ENCODE peak calls at places on chromosomes 16 and 17, in six cellular contexts. M, Q, U, H, B and G are unnamed samples.
A peak's percentile ranks its signal among the peaks of the same experiment; 100 is the strongest.

GRCh38 chr16:81251871-81252270 is 13.4 kb downstream of the BCO1 start:
- DNase-seq in M (no peak), Q (peak; percentile 90), U (peak; percentile 77), H (no peak), B (no peak), G (no peak)

GRCh38 chr17:82228278-82228841 is 482 bp upstream of the SLC16A3 start:
- DNase-seq in M (no peak), Q (no peak), U (no peak), H (peak; percentile 72), B (peak; percentile 48), G (peak; percentile 50)

GRCh38 chr17:50935201-50936124 is 69.3 kb upstream of the TOB1 start:
- DNase-seq in M (peak; percentile 98), Q (no peak), U (peak; percentile 30), H (peak; percentile 94), B (no peak), G (no peak)

GRCh38 chr17:888998-889401 is 90.6 kb downstream of the NXN start:
- DNase-seq in M (no peak), Q (no peak), U (no peak), H (no peak), B (no peak), G (no peak)

GRCh38 chr17:31388770-31389672 is 2.5 kb upstream of the RAB11FIP4 start:
- DNase-seq in M (no peak), Q (peak; percentile 55), U (peak; percentile 16), H (peak; percentile 26), B (peak; percentile 13), G (peak; percentile 69)

GRCh38 chr17:11391134-11391533 is 150.1 kb downstream of the SHISA6 start:
- DNase-seq in M (no peak), Q (no peak), U (no peak), H (no peak), B (no peak), G (no peak)

GRCh38 chr17:16085066-16085699 is 85.6 kb downstream of the TTC19 start:
- DNase-seq in M (no peak), Q (no peak), U (peak; percentile 79), H (no peak), B (no peak), G (no peak)

GRCh38 chr17:35730400-35731005 is 936 bp upstream of the RASL10B start:
- DNase-seq in M (no peak), Q (no peak), U (no peak), H (no peak), B (no peak), G (no peak)

GRCh38 chr17:72687941-72688340 is 404.5 kb downstream of the SLC39A11 start:
- DNase-seq in M (no peak), Q (peak; percentile 78), U (no peak), H (no peak), B (no peak), G (no peak)

GRCh38 chr16:46650224-46650623 is 29.0 kb upstream of the SHCBP1 start:
- DNase-seq in M (no peak), Q (no peak), U (peak; percentile 48), H (no peak), B (no peak), G (no peak)

GRCh38 chr17:67557921-67558320 is 159.8 kb upstream of the NOL11 start:
- DNase-seq in M (no peak), Q (no peak), U (no peak), H (no peak), B (no peak), G (no peak)

GRCh38 chr16:67544329-67544841 is 15.8 kb downstream of the RIPOR1 start:
- DNase-seq in M (no peak), Q (no peak), U (no peak), H (no peak), B (no peak), G (no peak)

GRCh38 chr17:33686171-33686570 is 393.1 kb upstream of the ASIC2 start:
- DNase-seq in M (peak; percentile 28), Q (no peak), U (no peak), H (no peak), B (no peak), G (peak; percentile 47)

GRCh38 chr16:57041182-57042156 is 50.9 kb upstream of the CPNE2 start:
- DNase-seq in M (peak; percentile 20), Q (no peak), U (no peak), H (peak; percentile 43), B (peak; percentile 76), G (no peak)

GRCh38 chr17:72421128-72422092 is 300.6 kb downstream of the SOX9 start:
- DNase-seq in M (peak; percentile 99), Q (no peak), U (peak; percentile 88), H (peak; percentile 71), B (no peak), G (no peak)

GRCh38 chr17:60231691-60232090 is 81.9 kb downstream of the CA4 start:
- DNase-seq in M (no peak), Q (no peak), U (peak; percentile 19), H (no peak), B (no peak), G (no peak)

GRCh38 chr17:60231234-60231633 is 81.5 kb downstream of the CA4 start:
- DNase-seq in M (peak; percentile 44), Q (peak; percentile 7), U (peak; percentile 58), H (no peak), B (no peak), G (no peak)

GRCh38 chr17:60230358-60230757 is 80.6 kb downstream of the CA4 start:
- DNase-seq in M (no peak), Q (no peak), U (no peak), H (no peak), B (no peak), G (no peak)

GRCh38 chr17:60224064-60224463 is 74.3 kb downstream of the CA4 start:
- DNase-seq in M (no peak), Q (no peak), U (peak; percentile 15), H (no peak), B (no peak), G (no peak)

DNA sequence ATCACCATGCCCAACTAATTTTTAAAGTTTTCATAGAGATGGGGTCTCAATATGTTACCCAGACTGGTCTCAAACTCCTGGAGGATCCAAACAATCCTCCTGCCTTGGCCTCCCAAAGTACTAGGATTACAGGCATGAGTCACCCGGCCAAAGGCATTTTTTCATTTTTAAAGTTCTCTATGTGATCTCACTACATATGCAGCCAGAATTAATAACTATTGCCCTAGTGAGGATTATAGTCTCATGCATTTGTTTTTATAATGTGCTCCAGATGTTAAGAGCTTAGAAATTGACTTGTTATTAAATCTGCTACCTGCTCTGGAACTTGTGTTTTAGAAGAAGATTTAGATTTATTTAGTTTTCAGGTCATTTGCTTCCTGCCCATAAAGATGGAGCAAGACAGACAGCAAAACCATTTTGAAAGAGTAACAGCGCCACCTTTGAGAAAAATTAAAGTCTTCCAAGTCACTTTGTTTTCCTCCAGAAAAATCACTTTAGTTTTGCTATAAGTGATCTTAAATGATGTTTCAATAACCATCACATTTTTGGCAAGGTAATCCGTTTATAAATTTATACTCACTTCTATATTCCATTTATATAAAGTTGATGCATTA is 79.5 kb downstream of the CA4 start:
- DNase-seq in M (peak; percentile 57), Q (no peak), U (no peak), H (no peak), B (no peak), G (no peak)
- TF ChIP-seq CTCF in M (peak; percentile 38), Q (no peak), U (no peak), H (no peak), B (no peak), G (no peak)

DNA sequence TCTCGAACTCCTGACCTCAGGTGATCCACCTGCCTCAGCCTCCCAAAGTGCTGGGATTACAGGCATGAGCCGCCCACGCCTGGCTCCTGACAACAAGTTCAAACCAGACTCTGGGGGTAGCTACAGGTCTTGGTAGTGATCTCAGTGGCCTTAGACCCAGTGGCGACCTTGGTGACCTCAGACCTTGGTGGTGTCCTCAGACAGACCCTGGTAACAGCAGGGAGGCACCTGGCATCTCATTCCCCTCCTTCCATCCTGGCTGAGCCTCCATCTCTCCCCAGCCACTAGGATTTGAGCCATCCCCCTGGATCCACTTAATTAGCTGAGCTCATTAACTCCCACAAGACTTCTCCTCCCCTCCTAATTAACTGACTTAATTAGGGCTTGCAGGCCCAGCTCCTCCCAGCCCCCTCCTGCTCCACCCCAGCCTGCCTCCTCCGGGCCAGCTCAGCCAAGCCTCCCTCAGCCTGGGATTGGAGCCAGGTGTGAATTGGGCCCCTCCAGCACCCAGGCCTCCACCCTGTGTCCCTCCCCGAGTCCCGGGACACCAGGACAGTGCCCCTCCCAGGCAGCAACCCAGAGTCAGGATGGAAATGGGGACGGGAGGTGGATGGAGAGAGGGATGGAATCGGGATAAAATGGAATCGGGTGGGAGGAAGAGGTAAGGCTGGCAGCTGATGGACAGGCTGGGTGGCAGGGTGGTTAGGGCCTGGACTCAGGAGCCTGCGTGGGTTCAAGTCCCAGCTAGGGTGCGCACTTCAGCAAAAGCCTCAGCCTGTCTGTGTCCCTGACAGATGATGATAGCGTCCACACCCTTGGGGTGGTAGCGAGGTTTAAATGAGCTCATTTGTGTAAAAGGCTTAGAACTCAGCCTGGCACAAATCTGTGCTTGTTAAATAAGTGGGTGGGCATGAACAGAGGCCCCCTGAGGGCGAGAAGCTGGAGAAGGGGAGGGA is 11.2 kb upstream of the SBK1 start:
- DNase-seq in M (peak; percentile 34), Q (no peak), U (no peak), H (no peak), B (no peak), G (no peak)
- TF ChIP-seq CTCF in M (no peak), Q (no peak), U (no peak), H (no peak), B (no peak), G (no peak)

GRCh38 chr16:3458278-3458851 is 14.9 kb downstream of the NAA60 start:
- DNase-seq in M (peak; percentile 22), Q (peak; percentile 46), U (peak; percentile 61), H (no peak), B (no peak), G (peak; percentile 31)

GRCh38 chr16:3457434-3458252 is 14.2 kb downstream of the NAA60 start:
- DNase-seq in M (peak; percentile 92), Q (peak; percentile 95), U (peak; percentile 92), H (peak; percentile 91), B (peak; percentile 87), G (peak; percentile 96)

GRCh38 chr16:3454631-3455147 is 11.2 kb downstream of the NAA60 start:
- DNase-seq in M (no peak), Q (no peak), U (no peak), H (no peak), B (no peak), G (no peak)

GRCh38 chr16:3456374-3456773 is 12.9 kb downstream of the NAA60 start:
- DNase-seq in M (no peak), Q (no peak), U (peak; percentile 74), H (peak; percentile 17), B (no peak), G (no peak)

DNA sequence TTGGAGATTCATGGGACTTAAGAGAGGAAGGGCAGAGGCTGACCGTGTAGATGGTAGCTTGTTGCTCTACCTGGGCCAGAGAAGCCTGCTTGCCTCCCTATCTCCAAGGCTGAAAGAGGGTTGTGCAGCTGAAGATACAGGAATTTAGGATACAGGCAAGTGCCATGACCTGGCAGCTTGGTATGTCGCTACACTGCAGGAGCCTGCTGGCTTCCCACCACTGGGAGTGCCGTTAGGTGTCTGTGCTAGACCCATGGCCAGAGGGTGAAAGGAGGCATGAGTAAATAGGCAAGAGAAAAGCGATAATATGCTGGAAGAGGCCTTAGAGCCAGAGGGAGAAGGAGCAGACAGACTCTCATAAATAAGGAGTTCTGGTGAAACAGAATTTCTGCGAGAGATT is 10.6 kb downstream of the NAA60 start:
- DNase-seq in M (peak; percentile 35), Q (no peak), U (no peak), H (peak; percentile 14), B (no peak), G (no peak)
- TF ChIP-seq CTCF in M (no peak), Q (no peak), U (no peak), H (no peak), B (no peak), G (no peak)

DNA sequence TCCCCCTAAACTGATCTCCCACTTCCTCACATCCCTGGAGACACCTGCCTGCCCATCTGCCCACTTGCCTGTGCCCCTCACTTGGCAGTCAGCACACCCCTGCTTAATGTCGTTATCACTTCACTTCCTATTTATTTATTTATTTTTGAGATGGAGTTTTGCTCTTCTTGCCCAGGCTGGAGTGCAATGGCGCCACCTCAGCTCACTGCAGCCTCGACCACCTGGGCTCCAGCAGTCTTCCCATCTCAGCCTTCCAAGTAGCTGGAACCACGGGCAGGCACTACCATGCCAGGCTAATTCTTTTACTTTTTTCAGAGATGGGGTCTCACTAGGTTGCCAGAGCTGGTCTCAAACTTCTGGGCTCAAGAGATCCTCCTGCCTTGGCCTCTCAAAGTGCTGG is 23.5 kb upstream of the PHOSPHO1 start:
- DNase-seq in M (no peak), Q (no peak), U (no peak), H (no peak), B (no peak), G (no peak)
- TF ChIP-seq CTCF in M (no peak), Q (no peak), U (no peak), H (no peak), B (no peak), G (no peak)